ENCODE peak calls at places on chromosome 20, in five cellular contexts. V, T, Q, A and N are unnamed samples. For H3K4me1, the result is how much of the 10 kb centered on the place peaks cover.

GRCh38 chr20:62924567-62925419 is 1.5 kb downstream of the DIDO1 start:
- DNase-seq in V (peak), T (peak), Q (peak), A (peak), N (no peak)

GRCh38 chr20:33663161-33664084 is 1.3 kb downstream of the C20orf144 start:
- DNase-seq in V (peak), T (peak), Q (peak), A (peak), N (no peak)

GRCh38 chr20:58650181-58650775 is 805 bp upstream of the STX16 start:
- DNase-seq in V (no peak), T (no peak), Q (no peak), A (no peak), N (no peak)

GRCh38 chr20:17940447-17940971 is 28.1 kb downstream of the SNX5 start:
- DNase-seq in V (no peak), T (no peak), Q (no peak), A (no peak), N (no peak)

GRCh38 chr20:33914871-33915270 is 78.8 kb upstream of the RALY start:
- DNase-seq in V (peak), T (no peak), Q (no peak), A (peak), N (no peak)

GRCh38 chr20:61897401-61898295 is 168.0 kb downstream of the TAF4 start:
- DNase-seq in V (no peak), T (no peak), Q (no peak), A (no peak), N (no peak)

GRCh38 chr20:57627972-57628650 is 7.9 kb upstream of the ZBP1 start:
- DNase-seq in V (peak), T (peak), Q (no peak), A (peak), N (no peak)

GRCh38 chr20:53631909-53632662 is 38.4 kb upstream of the ZNF217 start:
- DNase-seq in V (no peak), T (no peak), Q (no peak), A (no peak), N (no peak)

GRCh38 chr20:61420781-61421180 is 168.7 kb downstream of the CDH4 start:
- DNase-seq in V (no peak), T (no peak), Q (no peak), A (no peak), N (no peak)

GRCh38 chr20:12969071-12969669 is 39.6 kb upstream of the SPTLC3 start:
- DNase-seq in V (no peak), T (no peak), Q (no peak), A (no peak), N (no peak)

GRCh38 chr20:16488086-16488485 is 85.2 kb downstream of the KIF16B start:
- DNase-seq in V (no peak), T (no peak), Q (no peak), A (no peak), N (no peak)

GRCh38 chr20:2524435-2525272 is 11.7 kb upstream of the TMC2 start:
- DNase-seq in V (peak), T (peak), Q (peak), A (peak), N (peak)
- TF ChIP-seq POLR2A in V (peak), T (peak), Q (peak), A (peak), N (peak)

GRCh38 chr20:23316626-23317025 is 34.0 kb upstream of the NXT1 start:
- DNase-seq in V (no peak), T (no peak), Q (no peak), A (no peak), N (no peak)
- H3K4me1 ChIP-seq in V (under half), T (under half), Q (under half), A (under half), N (under half)

DNA sequence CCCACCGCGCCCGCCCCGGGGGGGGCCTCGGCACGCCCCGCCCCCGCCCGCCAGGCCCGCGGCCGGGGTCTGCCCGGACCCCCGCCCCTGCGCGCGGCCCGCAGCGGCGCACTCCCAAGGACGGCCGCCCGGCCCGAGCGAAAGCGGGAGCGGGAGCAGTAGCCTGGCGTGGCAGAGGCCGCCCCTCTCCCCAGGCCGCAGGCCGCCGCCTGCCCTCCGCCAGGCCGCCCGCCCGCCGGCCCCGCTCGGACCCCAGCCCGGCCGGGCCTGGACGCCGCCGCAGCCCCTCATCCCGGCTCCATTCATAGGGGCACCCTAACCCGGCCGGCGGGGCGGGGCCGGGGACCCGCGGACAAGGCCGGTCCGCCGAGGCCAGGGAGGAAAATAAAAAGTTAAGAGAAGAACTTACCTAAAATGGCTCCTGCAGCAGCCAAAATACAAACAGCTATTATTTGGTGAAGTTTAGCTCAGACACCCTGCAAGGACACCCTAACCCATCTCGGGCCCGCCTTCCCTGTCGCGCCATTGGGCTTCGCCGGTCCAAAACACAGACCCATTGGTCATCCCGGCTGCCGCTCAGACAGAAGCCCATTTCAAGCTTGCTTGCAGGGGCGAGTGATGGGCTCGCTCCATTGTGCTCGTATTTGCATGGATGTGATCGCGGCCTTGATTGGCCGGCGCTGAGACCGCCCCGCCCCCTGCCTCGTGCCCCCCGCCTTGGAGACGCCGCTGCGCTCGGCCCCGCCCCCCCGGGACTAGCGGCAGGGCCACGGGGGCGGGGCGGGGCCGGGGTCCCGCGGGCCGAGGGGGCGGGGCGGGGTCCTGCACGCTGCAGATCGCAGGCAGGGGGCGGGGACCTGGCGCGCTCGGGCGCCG is at the start of gene CHD6:
- DNase-seq in V (peak), T (peak), Q (peak), A (peak), N (peak)
- TF ChIP-seq POLR2A in V (no peak), T (peak), Q (peak), A (peak), N (no peak)

DNA sequence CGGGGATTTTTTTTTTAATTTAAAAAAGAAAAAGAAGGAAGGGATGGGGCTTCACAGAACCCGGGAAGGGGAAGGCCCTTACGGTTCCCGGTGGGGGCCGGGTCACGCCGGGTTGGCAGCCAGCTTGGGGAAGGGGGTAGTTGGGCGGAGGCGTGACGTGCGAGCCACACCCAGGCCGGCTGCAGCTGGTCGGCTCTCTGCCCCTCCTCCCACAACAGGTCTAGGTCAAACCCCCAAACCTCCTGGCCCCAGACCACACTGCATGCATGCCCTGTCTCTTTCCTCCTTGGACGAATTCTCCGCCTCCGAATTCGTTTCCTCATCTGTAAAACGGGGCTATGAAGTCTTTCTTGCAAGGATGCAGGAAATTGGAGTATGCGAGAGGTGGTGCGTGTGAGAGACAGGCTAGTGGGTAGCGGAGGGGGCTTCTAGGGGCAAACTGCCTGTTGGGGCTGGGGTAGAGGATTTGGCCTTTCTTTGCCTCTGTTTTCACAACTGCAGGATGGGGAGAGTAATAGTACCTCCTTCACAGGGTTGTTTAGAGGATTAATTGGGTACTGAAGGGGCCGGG is 835 bp downstream of the HCK start:
- DNase-seq in V (no peak), T (peak), Q (no peak), A (no peak), N (no peak)
- H3K4me1 ChIP-seq in V (under half), T (under half), Q (under half), A (under half), N (under half)